ENCODE peak calls at places on chromosomes 5 and 9, in eight cellular contexts. W is suprapubic skin, V is cardiac muscle cell, D is tibial nerve, J is transverse colon, G is heart left ventricle, X is ovary, Q is thyroid gland. K is an unnamed sample. For H3K4me1 and H3K36me3, the result is how much of the 10 kb centered on the place peaks cover.

GRCh38 chr9:107474124-107474523 is 15.4 kb downstream of the KLF4 start:
- DNase-seq in J (no peak), G (no peak), V (no peak), D (no peak), W (no peak), X (no peak), Q (no peak), K (no peak)

GRCh38 chr9:69573666-69574456 is 98.3 kb downstream of the APBA1 start:
- DNase-seq in Q (no peak), W (no peak), G (no peak), D (no peak), V (no peak), X (no peak), J (no peak), K (no peak)

GRCh38 chr9:37957664-37957953 is 53.7 kb upstream of the SLC25A51 start:
- DNase-seq in W (no peak), Q (no peak), G (no peak), X (no peak), V (no peak), J (no peak), D (no peak), K (no peak)

GRCh38 chr9:20753761-20754160 is 69.7 kb downstream of the FOCAD start:
- DNase-seq in Q (no peak), W (no peak), X (no peak), V (no peak), G (no peak), J (no peak), D (no peak), K (no peak)

GRCh38 chr9:81649475-81649874 is 39.9 kb downstream of the TLE1 start:
- DNase-seq in W (no peak), X (no peak), D (no peak), Q (no peak), V (no peak), G (no peak), J (peak), K (no peak)

GRCh38 chr9:134348404-134349155 is 22.3 kb downstream of the RXRA start:
- DNase-seq in V (no peak), D (no peak), X (no peak), G (no peak), W (no peak), Q (no peak), J (no peak), K (no peak)

GRCh38 chr5:35960328-35960727 is 21.9 kb upstream of the CAPSL start:
- DNase-seq in W (no peak), X (no peak), V (no peak), G (no peak), D (no peak), J (no peak), Q (no peak), K (no peak)

GRCh38 chr9:4442806-4443205 is 47.5 kb upstream of the SLC1A1 start:
- DNase-seq in D (no peak), X (no peak), J (no peak), G (no peak), W (no peak), Q (no peak), V (no peak), K (no peak)

GRCh38 chr5:127396490-127397155 is 106.0 kb downstream of the MEGF10 start:
- DNase-seq in W (no peak), X (no peak), D (no peak), V (no peak), G (no peak), Q (no peak), J (no peak), K (no peak)

GRCh38 chr5:149298857-149299404 is 27.3 kb downstream of the AFAP1L1 start:
- DNase-seq in X (no peak), V (no peak), G (peak), Q (no peak), W (no peak), J (no peak), D (no peak), K (no peak)
- H3K4me1 ChIP-seq in X (under half), V (under half), G (half or more), Q (under half), W (under half), J (under half), D (under half), K (under half)

DNA sequence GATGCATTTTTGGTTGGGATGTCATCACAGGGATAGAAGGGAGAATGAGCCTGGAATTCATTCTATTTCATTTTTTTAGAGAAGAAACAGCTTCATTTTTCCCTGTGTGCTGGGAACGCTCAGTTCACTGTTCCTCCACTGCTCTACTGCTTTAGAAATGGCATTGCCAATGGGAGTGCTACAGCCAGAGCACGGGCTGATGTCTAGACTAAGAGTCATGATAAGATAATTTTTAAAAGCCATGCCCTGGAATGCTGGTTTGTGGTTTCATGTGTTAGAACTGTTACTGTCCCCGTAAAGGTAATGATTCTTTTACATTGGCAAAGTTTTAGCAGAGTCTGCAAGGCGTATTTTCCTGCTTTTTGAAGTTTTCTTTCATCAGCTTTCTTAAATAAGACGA is 119.6 kb downstream of the SEMA6A start:
- DNase-seq in W (no peak), J (no peak), Q (no peak), V (peak), G (no peak), X (no peak), D (no peak), K (no peak)
- H3K36me3 ChIP-seq in W (under half), J (under half), Q (under half), V (under half), G (under half), X (under half), D (under half), K (under half)

GRCh38 chr9:77793909-77794308 is 145.8 kb upstream of the GNA14 start:
- DNase-seq in V (no peak), Q (no peak), J (no peak), X (no peak), D (no peak), W (no peak), G (no peak), K (no peak)
- H3K27ac ChIP-seq in V (no peak), Q (no peak), J (no peak), X (no peak), D (no peak), W (peak), G (no peak), K (no peak)

GRCh38 chr9:137234758-137235423 is 4.2 kb downstream of the SLC34A3 start:
- DNase-seq in Q (no peak), D (no peak), G (no peak), W (no peak), V (no peak), X (no peak), J (no peak), K (no peak)
- H3K4me1 ChIP-seq in Q (under half), D (under half), G (under half), W (under half), V (under half), X (under half), J (half or more), K (under half)

DNA sequence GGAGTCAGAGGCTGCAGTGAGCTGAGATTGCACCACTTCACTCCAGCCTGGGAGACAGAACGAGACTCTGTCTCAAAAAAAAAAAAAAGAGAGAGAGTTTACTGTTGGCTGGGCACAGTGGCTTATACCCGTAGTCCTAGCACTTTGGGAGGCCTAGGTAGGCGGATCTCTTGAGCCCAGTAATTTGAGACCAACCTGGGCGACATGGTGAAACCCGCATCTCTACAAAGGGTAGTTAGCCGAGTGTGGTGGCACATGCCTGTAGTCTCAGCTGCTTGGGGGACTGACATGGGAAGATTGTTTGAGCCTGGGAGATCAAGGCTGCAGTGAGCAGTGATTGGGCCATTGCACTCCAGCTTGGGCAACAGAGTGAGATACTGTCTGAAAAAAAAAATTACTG is 12.6 kb downstream of the HABP4 start:
- DNase-seq in G (no peak), W (no peak), Q (no peak), X (no peak), V (no peak), D (no peak), J (no peak), K (no peak)
- H3K36me3 ChIP-seq in G (under half), W (under half), Q (under half), X (under half), V (under half), D (half or more), J (under half), K (under half)

GRCh38 chr5:178624626-178625546 is 2.0 kb downstream of the CLK4 start:
- DNase-seq in G (no peak), D (no peak), X (no peak), J (no peak), V (peak), W (no peak), Q (peak), K (no peak)
- H3K27ac ChIP-seq in G (peak), D (no peak), X (no peak), J (peak), V (peak), W (no peak), Q (no peak), K (no peak)

GRCh38 chr9:124012368-124013262 is 1.0 kb downstream of the LHX2 start:
- DNase-seq in D (no peak), V (no peak), G (no peak), J (no peak), X (no peak), W (peak), Q (no peak), K (peak)
- H3K4me1 ChIP-seq in D (under half), V (under half), G (under half), J (half or more), X (under half), W (half or more), Q (under half), K (under half)

GRCh38 chr5:124692324-124692723 is 54.1 kb downstream of the ZNF608 start:
- DNase-seq in Q (no peak), D (no peak), V (no peak), W (no peak), J (no peak), X (no peak), G (no peak), K (no peak)

GRCh38 chr5:124683917-124684555 is 62.4 kb downstream of the ZNF608 start:
- DNase-seq in J (no peak), V (no peak), X (no peak), G (no peak), D (no peak), W (no peak), Q (no peak), K (no peak)

GRCh38 chr5:124689653-124690052 is 56.8 kb downstream of the ZNF608 start:
- DNase-seq in V (no peak), W (no peak), Q (no peak), J (no peak), G (no peak), X (no peak), D (no peak), K (no peak)

GRCh38 chr5:124685404-124685930 is 61.0 kb downstream of the ZNF608 start:
- DNase-seq in W (no peak), V (no peak), J (no peak), X (no peak), Q (no peak), G (no peak), D (no peak), K (no peak)

DNA sequence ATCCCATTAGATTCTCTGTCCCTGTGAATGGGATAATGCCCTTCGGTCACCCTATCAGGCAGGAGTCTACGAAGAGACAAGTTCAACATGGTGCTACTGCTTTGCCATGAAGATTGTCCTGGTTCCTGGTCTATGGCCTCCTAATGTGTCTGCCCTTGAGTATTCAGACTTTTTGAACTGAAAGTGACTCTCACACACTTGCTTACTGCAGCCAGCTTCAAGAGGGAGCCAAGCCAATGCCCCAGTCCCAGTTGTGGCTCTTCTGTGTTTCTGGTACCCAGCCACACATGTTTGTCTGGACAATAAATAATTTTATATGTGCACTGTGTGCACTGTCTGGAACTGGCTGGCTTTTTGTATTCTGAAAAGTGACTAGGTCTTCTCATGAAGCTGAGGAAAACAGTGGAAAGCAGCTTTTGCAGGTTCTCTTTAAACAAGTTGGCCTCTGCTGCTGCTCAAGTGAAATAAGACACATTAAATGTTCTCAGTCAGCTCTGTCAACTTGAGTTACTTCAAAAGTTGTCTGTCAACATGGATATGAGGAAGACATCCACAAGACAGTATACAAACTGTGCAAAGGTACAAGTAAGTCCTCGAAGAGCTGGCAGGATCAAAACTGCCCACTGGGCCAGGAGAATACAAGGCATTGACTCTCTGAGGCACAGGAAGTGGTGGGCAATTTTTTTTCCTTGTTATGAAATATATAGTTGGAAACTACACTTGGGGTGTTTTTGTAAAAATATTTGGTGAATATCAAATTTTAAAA is 60.0 kb downstream of the ZNF608 start:
- DNase-seq in V (no peak), D (no peak), Q (no peak), G (no peak), W (no peak), J (no peak), X (no peak), K (no peak)
- H3K36me3 ChIP-seq in V (under half), D (under half), Q (under half), G (under half), W (under half), J (under half), X (under half), K (under half)